ENCODE peak calls at places on chromosome 7, in seven cellular contexts. T, A, V, S, Z, L and M are unnamed samples.

GRCh38 chr7:54015251-54015650 is 526.9 kb upstream of the VSTM2A start:
- DNase-seq in L (no peak), T (no peak), S (no peak), Z (peak; percentile 27), A (no peak), V (no peak), M (peak; percentile 96)

GRCh38 chr7:464712-465461 is 54.8 kb downstream of the PDGFA start:
- DNase-seq in A (no peak), S (no peak), V (peak; percentile 17), L (no peak), T (no peak), Z (peak; percentile 79), M (peak; percentile 58)

GRCh38 chr7:134854816-134855215 is 75.4 kb downstream of the CALD1 start:
- DNase-seq in S (no peak), Z (no peak), T (no peak), V (peak; percentile 28), A (no peak), L (no peak), M (peak; percentile 18)

GRCh38 chr7:128197586-128197985 is 43.5 kb upstream of the LEP start:
- DNase-seq in Z (no peak), A (no peak), L (no peak), T (no peak), V (no peak), S (no peak), M (peak; percentile 73)

GRCh38 chr7:47045592-47045991 is 536.3 kb downstream of the TNS3 start:
- DNase-seq in A (no peak), T (no peak), Z (peak; percentile 33), L (no peak), S (no peak), V (peak; percentile 3), M (peak; percentile 74)

GRCh38 chr7:71311576-71311975 is 179.6 kb downstream of the GALNT17 start:
- DNase-seq in L (no peak), A (no peak), Z (no peak), V (no peak), T (no peak), S (no peak), M (no peak)

GRCh38 chr7:111517441-111518037 is 44.8 kb downstream of the IMMP2L start:
- DNase-seq in T (no peak), Z (no peak), A (no peak), V (no peak), S (no peak), L (no peak), M (no peak)

GRCh38 chr7:100506356-100506930 is 22.7 kb downstream of the NYAP1 start:
- DNase-seq in S (no peak), A (no peak), Z (peak; percentile 51), T (no peak), L (no peak), V (no peak), M (no peak)

GRCh38 chr7:91034459-91035368 is 229.5 kb upstream of the FZD1 start:
- DNase-seq in T (peak; percentile 57), S (no peak), V (peak; percentile 46), L (no peak), Z (peak; percentile 47), A (no peak), M (peak; percentile 68)

GRCh38 chr7:3028071-3028766 is 15.4 kb downstream of the CARD11 start:
- DNase-seq in L (no peak), T (peak; percentile 14), S (no peak), A (no peak), Z (peak; percentile 44), V (peak; percentile 59), M (peak; percentile 72)